ENCODE peak calls at places on chromosomes 13 and 19, in eight cellular contexts. O is fibroblast of lung, W is kidney epithelial cell, R is pancreas, Y is OCI-LY7, J is mammary epithelial cell, X is tibial nerve, N is HCT116. B is an unnamed sample.

GRCh38 chr19:7795555-7796161 is 32.6 kb downstream of the CLEC4M start:
- DNase-seq in W (no peak), Y (no peak), R (no peak), N (no peak), X (no peak), J (no peak), O (no peak), B (no peak)

GRCh38 chr19:1990230-1991017 is 25.1 kb downstream of the BTBD2 start:
- DNase-seq in R (no peak), Y (no peak), J (no peak), X (no peak), O (no peak), W (no peak), N (no peak), B (no peak)

GRCh38 chr19:5799247-5800241 is 5.3 kb upstream of the NRTN start:
- DNase-seq in J (no peak), W (no peak), Y (no peak), O (no peak), N (no peak), X (no peak), R (peak), B (no peak)

GRCh38 chr19:46211201-46211881 is 18.2 kb upstream of the IGFL1 start:
- DNase-seq in R (no peak), O (no peak), N (peak), J (peak), Y (no peak), X (no peak), W (no peak), B (no peak)

GRCh38 chr19:31348416-31349159 is 648 bp downstream of the TSHZ3 start:
- DNase-seq in W (no peak), R (no peak), O (peak), J (peak), Y (no peak), X (peak), N (no peak), B (no peak)

GRCh38 chr13:38898481-38898880 is 92.2 kb downstream of the STOML3 start:
- DNase-seq in O (no peak), Y (no peak), N (no peak), J (no peak), R (no peak), W (no peak), X (no peak), B (no peak)

GRCh38 chr13:110421696-110422395 is 114.8 kb downstream of the COL4A2 start:
- DNase-seq in J (no peak), O (peak), N (no peak), Y (no peak), R (no peak), X (no peak), W (no peak), B (no peak)

GRCh38 chr13:106524108-106524507 is 11.4 kb downstream of the EFNB2 start:
- DNase-seq in O (no peak), N (no peak), W (no peak), R (no peak), Y (no peak), J (no peak), X (no peak), B (no peak)

GRCh38 chr19:35549174-35549788 is 3.9 kb downstream of the TMEM147 start:
- DNase-seq in O (peak), W (no peak), R (no peak), J (peak), N (peak), X (peak), Y (peak), B (no peak)
- TF ChIP-seq CTCF in O (peak), W (peak), R (peak), J (peak), N (peak), X (peak), Y (peak), B (peak)

GRCh38 chr19:37466277-37466797 is 907 bp downstream of the ZNF569 start:
- DNase-seq in N (no peak), O (no peak), R (no peak), Y (no peak), X (no peak), J (no peak), W (no peak), B (no peak)
- H3K4me3 ChIP-seq in N (no peak), O (peak), R (peak), Y (peak), X (peak), J (peak), W (peak), B (peak)

DNA sequence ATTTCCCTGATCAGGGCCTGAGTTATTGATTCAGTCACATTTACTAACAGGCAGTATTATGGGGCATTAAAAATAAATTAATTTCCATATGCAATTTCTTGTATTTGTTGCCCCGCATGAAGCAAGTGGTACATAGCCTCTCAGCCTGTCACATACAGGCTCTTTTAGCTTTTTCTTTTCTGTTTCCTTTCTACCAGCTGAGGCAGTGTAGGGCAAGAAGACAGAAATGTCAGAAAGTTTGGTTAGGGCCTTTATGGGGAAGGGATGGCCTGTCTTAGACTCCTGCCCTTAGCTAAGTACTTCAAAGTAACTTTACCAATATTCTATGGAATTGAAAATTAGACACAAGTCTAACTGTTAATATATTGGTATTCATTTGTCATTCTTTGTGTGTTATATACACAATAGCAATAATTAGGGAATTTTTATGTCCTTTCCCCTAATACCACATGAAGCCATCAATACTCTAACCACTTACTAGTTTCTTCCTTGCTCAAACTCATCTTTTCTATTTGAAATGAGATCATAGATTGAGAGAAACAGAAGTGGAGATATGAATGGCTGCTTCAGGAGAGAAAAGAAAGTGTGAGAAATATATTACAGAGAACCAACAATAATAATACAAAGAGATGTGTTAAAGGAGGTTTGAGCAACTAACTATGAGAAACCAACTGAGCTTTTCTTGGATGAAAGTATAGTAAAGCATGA is 669.6 kb downstream of the PCDH17 start:
- DNase-seq in O (no peak), J (no peak), N (no peak), X (no peak), W (no peak), Y (no peak), R (no peak), B (no peak)
- TF ChIP-seq CTCF in O (no peak), J (no peak), N (no peak), X (no peak), W (no peak), Y (no peak), R (no peak), B (no peak)

GRCh38 chr13:30737511-30738342 is 2.4 kb downstream of the ALOX5AP start:
- DNase-seq in N (no peak), Y (peak), J (no peak), O (no peak), W (no peak), R (no peak), X (no peak), B (no peak)

GRCh38 chr13:30735025-30735967 is at the start of gene ALOX5AP:
- DNase-seq in Y (peak), R (no peak), N (no peak), O (no peak), W (no peak), X (no peak), J (no peak), B (no peak)

GRCh38 chr13:30734434-30734833 is 909 bp upstream of the ALOX5AP start:
- DNase-seq in O (peak), X (no peak), N (no peak), R (no peak), Y (no peak), J (peak), W (peak), B (no peak)

GRCh38 chr13:30736921-30737320 is 1.6 kb downstream of the ALOX5AP start:
- DNase-seq in X (no peak), J (no peak), Y (peak), R (no peak), N (no peak), W (no peak), O (no peak), B (no peak)

GRCh38 chr13:30736461-30736860 is 1.1 kb downstream of the ALOX5AP start:
- DNase-seq in N (no peak), X (no peak), J (no peak), R (no peak), O (no peak), W (no peak), Y (peak), B (no peak)
- H3K4me3 ChIP-seq in N (no peak), X (no peak), J (no peak), R (no peak), O (no peak), W (no peak), Y (peak), B (no peak)

DNA sequence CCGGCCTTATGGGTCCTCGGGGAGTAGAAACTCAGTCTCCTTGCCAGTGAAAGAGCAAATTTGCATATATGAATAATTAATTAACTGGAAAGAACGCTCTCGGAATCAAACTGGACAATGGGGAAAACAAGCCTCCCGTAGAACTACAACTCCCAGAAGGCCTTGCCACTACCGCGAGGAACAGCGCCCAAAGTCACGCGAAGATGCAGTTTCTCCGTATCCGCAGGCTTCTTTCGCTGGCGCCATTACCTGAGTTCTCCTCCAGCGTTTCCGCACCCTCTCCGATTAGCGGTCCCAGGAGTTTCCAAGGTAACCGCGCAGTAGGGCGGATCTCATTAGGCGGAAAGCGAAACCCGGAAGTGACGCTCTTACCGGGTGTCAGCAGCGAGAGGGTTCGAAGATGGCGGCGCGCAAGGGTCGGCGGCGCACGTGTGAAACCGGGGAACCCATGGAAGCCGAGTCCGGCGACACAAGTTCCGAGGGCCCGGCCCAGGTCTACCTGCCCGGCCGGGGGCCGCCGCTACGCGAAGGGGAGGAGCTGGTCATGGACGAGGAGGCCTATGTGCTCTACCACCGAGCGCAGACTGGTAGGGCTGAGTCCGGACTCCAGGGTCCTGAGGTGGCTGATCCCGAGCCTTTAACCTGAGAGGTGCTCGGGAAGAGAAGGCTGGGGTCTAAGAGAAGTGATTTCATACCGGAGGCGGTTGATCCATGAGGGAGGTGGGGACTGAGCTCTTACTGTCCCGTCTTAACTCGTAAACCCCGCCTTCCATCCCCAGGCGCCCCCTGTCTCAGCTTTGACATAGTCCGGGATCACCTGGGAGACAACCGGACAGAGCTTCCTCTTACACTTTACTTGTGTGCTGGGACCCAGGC is at the start of gene GRWD1:
- DNase-seq in Y (peak), W (peak), O (peak), X (peak), J (peak), N (peak), R (peak), B (peak)
- TF ChIP-seq CTCF in Y (peak), W (peak), O (no peak), X (peak), J (peak), N (peak), R (no peak), B (peak)

GRCh38 chr19:44948237-44948636 is 2.4 kb downstream of the APOC2 start:
- DNase-seq in O (no peak), R (no peak), N (no peak), X (no peak), W (no peak), Y (no peak), J (no peak), B (no peak)

GRCh38 chr19:44947041-44947581 is 1.3 kb downstream of the APOC2 start:
- DNase-seq in W (no peak), X (no peak), Y (no peak), R (no peak), J (no peak), N (no peak), O (no peak), B (no peak)

GRCh38 chr19:44948763-44949374 is 3.0 kb downstream of the APOC2 start:
- DNase-seq in O (no peak), R (no peak), N (no peak), Y (peak), W (no peak), J (no peak), X (no peak), B (no peak)

GRCh38 chr19:44951179-44952159 is 3.7 kb upstream of the CLPTM1 start:
- DNase-seq in X (peak), N (peak), R (no peak), W (peak), J (peak), Y (peak), O (peak), B (peak)

DNA sequence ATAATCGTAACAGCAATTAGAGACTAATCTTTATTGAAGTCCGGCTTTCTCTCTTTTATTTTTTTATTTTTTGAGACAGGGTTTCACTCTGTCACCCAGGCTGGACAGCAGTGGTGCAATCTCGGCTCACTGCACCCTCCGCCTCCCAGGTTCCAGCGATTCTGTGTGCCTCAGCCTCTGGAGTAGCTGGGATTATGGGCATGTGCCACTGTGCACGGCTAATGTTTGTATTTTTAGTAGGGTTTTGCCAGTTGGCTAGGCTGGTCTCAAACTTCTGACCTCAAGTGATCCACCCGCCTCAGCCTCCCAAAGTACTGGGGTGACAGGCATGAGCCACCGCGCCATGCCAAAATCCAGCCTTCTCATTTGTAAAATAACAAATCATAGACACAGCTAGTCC is 3.7 kb downstream of the APOC2 start:
- DNase-seq in X (no peak), J (no peak), N (no peak), R (no peak), Y (no peak), W (no peak), O (no peak), B (no peak)
- H3K4me3 ChIP-seq in X (no peak), J (no peak), N (no peak), R (no peak), Y (no peak), W (no peak), O (no peak), B (no peak)

DNA sequence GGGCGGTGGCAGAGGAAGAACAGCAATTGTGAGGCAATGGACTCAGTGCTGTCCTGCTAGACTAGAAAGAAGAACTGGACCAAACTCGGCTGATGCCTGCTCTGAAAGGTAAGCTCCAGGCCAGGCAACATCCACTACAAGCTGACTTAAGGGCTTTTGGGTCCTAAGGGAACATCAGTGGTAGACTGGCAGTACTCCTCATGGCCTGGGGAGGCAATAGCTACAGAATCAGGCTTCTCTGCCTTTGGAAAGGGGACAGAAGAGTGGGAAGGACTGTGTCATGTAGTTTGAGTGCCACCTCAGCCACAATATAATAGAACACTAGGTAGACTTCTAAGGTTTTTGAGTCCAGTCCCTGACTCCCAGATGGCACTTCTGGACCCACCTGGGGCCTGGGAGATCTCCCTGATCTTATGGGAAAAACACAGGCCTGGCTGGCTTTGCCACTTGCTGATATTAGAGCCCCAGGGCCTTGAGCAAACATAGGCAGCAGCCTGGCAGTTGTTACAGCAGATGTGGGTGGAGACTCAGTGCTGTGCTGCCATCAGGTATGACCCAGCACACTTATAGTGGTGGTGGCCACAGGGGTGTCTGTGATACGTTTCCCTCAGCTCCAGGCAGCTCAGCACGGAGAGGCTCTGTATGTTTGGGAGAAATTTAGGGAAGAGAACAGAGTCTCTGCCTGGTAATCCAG is 9.2 kb upstream of the CLC start:
- DNase-seq in N (no peak), W (no peak), Y (no peak), X (no peak), J (no peak), R (peak), O (no peak), B (no peak)
- TF ChIP-seq CTCF in N (peak), W (no peak), Y (no peak), X (no peak), J (no peak), R (no peak), O (no peak), B (no peak)

GRCh38 chr13:99995503-99996176 is 14.1 kb downstream of the ZIC2 start:
- DNase-seq in N (no peak), O (peak), J (peak), Y (no peak), R (no peak), W (no peak), X (no peak), B (no peak)
- H3K4me3 ChIP-seq in N (no peak), O (no peak), J (no peak), Y (no peak), R (no peak), W (no peak), X (no peak), B (no peak)

B was measured in HFF-Myc.